ENCODE peak calls at places on chromosome 2, in seven cellular contexts. N is Daoy, H is HFFc6, Y is ovary, O is Calu3, C is astrocyte of the spinal cord, Z is endothelial cell. R is an unnamed sample.

GRCh38 chr2:47727956-47728355 is 55.0 kb upstream of the MSH6 start:
- DNase-seq in N (no peak), H (no peak), Y (no peak), O (no peak), C (no peak), Z (no peak), R (no peak)

GRCh38 chr2:69703189-69703588 is 38.7 kb upstream of the ANXA4 start:
- DNase-seq in N (no peak), H (no peak), Y (no peak), O (no peak), C (no peak), Z (no peak), R (no peak)

GRCh38 chr2:29372185-29372584 is 257.0 kb downstream of the CLIP4 start:
- DNase-seq in N (peak; percentile 7), H (no peak), Y (no peak), O (no peak), C (no peak), Z (no peak), R (no peak)

GRCh38 chr2:18976112-18976961 is 382.1 kb downstream of the OSR1 start:
- DNase-seq in N (peak; percentile 81), H (peak; percentile 82), Y (no peak), O (no peak), C (peak; percentile 91), Z (no peak), R (peak; percentile 15)

GRCh38 chr2:128202791-128203190 is 111.8 kb downstream of the UGGT1 start:
- DNase-seq in N (no peak), H (no peak), Y (no peak), O (no peak), C (peak; percentile 21), Z (no peak), R (no peak)

GRCh38 chr2:239303711-239304532 is 96.9 kb downstream of the HDAC4 start:
- DNase-seq in N (no peak), H (no peak), Y (peak; percentile 33), O (no peak), C (no peak), Z (no peak), R (no peak)

GRCh38 chr2:232770207-232770606 is 6.2 kb downstream of the KCNJ13 start:
- DNase-seq in N (no peak), H (no peak), Y (no peak), O (no peak), C (no peak), Z (no peak), R (no peak)

GRCh38 chr2:57180042-57180567 is 866.5 kb upstream of the VRK2 start:
- DNase-seq in N (peak; percentile 25), H (peak; percentile 41), Y (no peak), O (no peak), C (peak; percentile 69), Z (no peak), R (no peak)

GRCh38 chr2:203177361-203177760 is 61.5 kb upstream of the CYP20A1 start:
- DNase-seq in N (no peak), H (no peak), Y (no peak), O (no peak), C (no peak), Z (no peak), R (no peak)

GRCh38 chr2:176174382-176174834 is 14.1 kb upstream of the HOXD1 start:
- DNase-seq in N (no peak), H (no peak), Y (peak; percentile 35), O (no peak), C (no peak), Z (no peak), R (no peak)